ENCODE peak calls at places on chromosomes 16 and 17, in six cellular contexts. S, A, X, M, G and H are unnamed samples.

GRCh38 chr16:56669005-56669839 is at the start of gene MT1H:
- DNase-seq in M (no peak), G (no peak), S (no peak), X (no peak), A (no peak), H (no peak)

GRCh38 chr17:41965694-41966375 is 760 bp upstream of the CNP start:
- DNase-seq in X (no peak), G (peak), S (peak), A (peak), M (peak), H (peak)

GRCh38 chr16:17830651-17831050 is 359.9 kb upstream of the XYLT1 start:
- DNase-seq in M (no peak), X (peak), G (no peak), A (peak), S (no peak), H (no peak)

GRCh38 chr17:48469227-48469626 is 39.2 kb upstream of the SKAP1 start:
- DNase-seq in X (no peak), G (no peak), S (no peak), M (no peak), A (no peak), H (no peak)

GRCh38 chr16:15792563-15792971 is 64.3 kb downstream of the MYH11 start:
- DNase-seq in X (no peak), M (no peak), S (no peak), G (no peak), A (no peak), H (no peak)

GRCh38 chr17:6374761-6375312 is 60.1 kb downstream of the AIPL1 start:
- DNase-seq in M (peak), A (peak), S (no peak), X (no peak), G (no peak), H (no peak)

GRCh38 chr17:6551909-6552768 is 4.2 kb downstream of the PITPNM3 start:
- DNase-seq in G (no peak), A (no peak), X (no peak), M (no peak), S (no peak), H (no peak)

GRCh38 chr17:80992077-80992947 is 671 bp downstream of the CHMP6 start:
- DNase-seq in X (no peak), G (no peak), M (no peak), S (no peak), A (peak), H (no peak)

GRCh38 chr17:8628609-8629169 is 1.8 kb downstream of the MYH10 start:
- DNase-seq in A (no peak), X (no peak), M (no peak), G (peak), S (peak), H (no peak)

GRCh38 chr17:66177048-66177447 is 14.9 kb downstream of the CEP112 start:
- DNase-seq in A (no peak), S (peak), X (no peak), G (peak), M (no peak), H (peak)

GRCh38 chr17:7354262-7354781 is 634 bp upstream of the TMEM95 start:
- DNase-seq in S (no peak), G (peak), M (no peak), A (no peak), X (no peak), H (no peak)

GRCh38 chr16:50878536-50878935 is 136.7 kb downstream of the CYLD start:
- DNase-seq in G (no peak), X (no peak), A (no peak), M (no peak), S (no peak), H (no peak)

GRCh38 chr17:63918305-63918704 is 334 bp downstream of the GH1 start:
- DNase-seq in A (peak), G (no peak), M (no peak), X (no peak), S (no peak), H (no peak)

GRCh38 chr16:1781758-1782407 is 488 bp downstream of the SPSB3 start:
- DNase-seq in M (no peak), A (peak), S (no peak), X (no peak), G (no peak), H (no peak)

GRCh38 chr17:17979778-17980177 is 7.1 kb downstream of the DRC3 start:
- DNase-seq in X (no peak), A (no peak), S (no peak), M (no peak), G (no peak), H (no peak)